ENCODE peak calls at places on chromosomes 11 and 22, in eight cellular contexts. M, D, Z, F, P, Q, Y and I are unnamed samples.

GRCh38 chr11:119258180-119258579 is 52.0 kb downstream of the CBL start:
- DNase-seq in M (no peak), D (no peak), Z (no peak), F (no peak), P (no peak), Q (no peak), Y (peak), I (no peak)

GRCh38 chr11:120245434-120245833 is 5.5 kb downstream of the POU2F3 start:
- DNase-seq in M (no peak), D (no peak), Z (no peak), F (no peak), P (no peak), Q (no peak), Y (no peak), I (no peak)

GRCh38 chr11:46710821-46711269 is 8.2 kb upstream of the F2 start:
- DNase-seq in M (no peak), D (no peak), Z (peak), F (peak), P (no peak), Q (peak), Y (no peak), I (peak)

GRCh38 chr22:26196657-26197056 is 27.4 kb downstream of the SEZ6L start:
- DNase-seq in M (no peak), D (no peak), Z (no peak), F (no peak), P (no peak), Q (no peak), Y (no peak), I (no peak)

GRCh38 chr22:36386351-36386899 is 1.3 kb downstream of the MYH9 start:
- DNase-seq in M (no peak), D (no peak), Z (peak), F (no peak), P (no peak), Q (no peak), Y (no peak), I (no peak)

GRCh38 chr22:24335529-24335928 is 64.9 kb downstream of the SPECC1L start:
- DNase-seq in M (no peak), D (no peak), Z (no peak), F (no peak), P (no peak), Q (peak), Y (no peak), I (no peak)

GRCh38 chr22:21587803-21588611 is 20.5 kb downstream of the UBE2L3 start:
- DNase-seq in M (no peak), D (no peak), Z (peak), F (peak), P (no peak), Q (peak), Y (no peak), I (peak)

GRCh38 chr11:35147273-35147672 is 8.3 kb downstream of the CD44 start:
- DNase-seq in M (no peak), D (no peak), Z (no peak), F (no peak), P (no peak), Q (no peak), Y (no peak), I (no peak)

GRCh38 chr11:124717786-124718634 is 21.7 kb upstream of the NRGN start:
- DNase-seq in M (no peak), D (no peak), Z (peak), F (no peak), P (no peak), Q (peak), Y (no peak), I (peak)

GRCh38 chr11:101096036-101096704 is 33.4 kb downstream of the PGR start:
- DNase-seq in M (peak), D (no peak), Z (peak), F (no peak), P (no peak), Q (peak), Y (no peak), I (no peak)

GRCh38 chr22:24400037-24400725 is 27.2 kb upstream of the ADORA2A start:
- DNase-seq in M (no peak), D (no peak), Z (no peak), F (no peak), P (no peak), Q (no peak), Y (no peak), I (no peak)

GRCh38 chr22:20604776-20605221 is 97.4 kb downstream of the MED15 start:
- DNase-seq in M (no peak), D (no peak), Z (no peak), F (no peak), P (no peak), Q (no peak), Y (no peak), I (no peak)

GRCh38 chr22:38566726-38567504 is 3.1 kb downstream of the DMC1 start:
- DNase-seq in M (no peak), D (no peak), Z (no peak), F (no peak), P (no peak), Q (no peak), Y (no peak), I (no peak)

GRCh38 chr11:102453921-102454320 is 1.4 kb upstream of the TMEM123 start:
- DNase-seq in M (no peak), D (no peak), Z (no peak), F (no peak), P (no peak), Q (no peak), Y (no peak), I (no peak)

GRCh38 chr11:73382183-73382582 is 6.0 kb downstream of the RELT start:
- DNase-seq in M (no peak), D (no peak), Z (no peak), F (no peak), P (no peak), Q (no peak), Y (no peak), I (no peak)

GRCh38 chr22:36940676-36941075 is 27.2 kb downstream of the CSF2RB start:
- DNase-seq in M (no peak), D (no peak), Z (no peak), F (no peak), P (no peak), Q (no peak), Y (no peak), I (no peak)

GRCh38 chr22:45997077-45997774 is 20.3 kb upstream of the WNT7B start:
- DNase-seq in M (peak), D (no peak), Z (peak), F (peak), P (peak), Q (peak), Y (no peak), I (peak)

GRCh38 chr11:61539009-61539408 is 30.5 kb downstream of the LRRC10B start:
- DNase-seq in M (peak), D (no peak), Z (no peak), F (no peak), P (no peak), Q (no peak), Y (no peak), I (no peak)

GRCh38 chr11:102936864-102937509 is 18.5 kb downstream of the MMP13 start:
- DNase-seq in M (no peak), D (no peak), Z (no peak), F (no peak), P (no peak), Q (no peak), Y (no peak), I (no peak)

GRCh38 chr11:83583953-83584352 is 297.8 kb upstream of the CCDC90B start:
- DNase-seq in M (no peak), D (no peak), Z (peak), F (no peak), P (no peak), Q (peak), Y (no peak), I (peak)

GRCh38 chr11:106770489-106771100 is 247.7 kb downstream of the GUCY1A2 start:
- DNase-seq in M (no peak), D (no peak), Z (peak), F (no peak), P (no peak), Q (peak), Y (no peak), I (no peak)

GRCh38 chr11:15793032-15793996 is 563.0 kb downstream of the SOX6 start:
- DNase-seq in M (no peak), D (no peak), Z (peak), F (no peak), P (no peak), Q (peak), Y (no peak), I (peak)

GRCh38 chr22:26615149-26615548 is 2.7 kb downstream of the CRYBB1 start:
- DNase-seq in M (no peak), D (no peak), Z (no peak), F (no peak), P (no peak), Q (no peak), Y (no peak), I (no peak)

GRCh38 chr11:125515102-125515439 is 19.0 kb upstream of the FEZ1 start:
- DNase-seq in M (no peak), D (no peak), Z (no peak), F (no peak), P (no peak), Q (no peak), Y (no peak), I (no peak)

GRCh38 chr22:49351761-49352221 is 475.9 kb downstream of the BRD1 start:
- DNase-seq in M (peak), D (no peak), Z (no peak), F (no peak), P (no peak), Q (no peak), Y (no peak), I (no peak)

GRCh38 chr11:3200388-3201111 is 18.1 kb downstream of the MRGPRG start:
- DNase-seq in M (no peak), D (no peak), Z (no peak), F (no peak), P (no peak), Q (no peak), Y (no peak), I (no peak)

GRCh38 chr11:48001438-48002021 is 21.2 kb downstream of the PTPRJ start:
- DNase-seq in M (peak), D (no peak), Z (peak), F (no peak), P (no peak), Q (peak), Y (peak), I (peak)

GRCh38 chr11:19524171-19524671 is 188.4 kb upstream of the NAV2 start:
- DNase-seq in M (peak), D (no peak), Z (peak), F (peak), P (no peak), Q (peak), Y (no peak), I (peak)

GRCh38 chr11:103091024-103091423 is 936 bp downstream of the DCUN1D5 start:
- DNase-seq in M (no peak), D (no peak), Z (no peak), F (no peak), P (no peak), Q (peak), Y (no peak), I (peak)

GRCh38 chr11:46051102-46051501 is 70.2 kb downstream of the PHF21A start:
- DNase-seq in M (no peak), D (no peak), Z (no peak), F (no peak), P (no peak), Q (no peak), Y (no peak), I (no peak)

GRCh38 chr11:82791779-82792178 is 58.1 kb upstream of the FAM181B start:
- DNase-seq in M (no peak), D (no peak), Z (no peak), F (no peak), P (no peak), Q (no peak), Y (no peak), I (no peak)